ENCODE peak calls at places on chromosome 15, in four cellular contexts. G, F, R and N are unnamed samples.

GRCh38 chr15:58462973-58463663 is 31.3 kb downstream of the LIPC start:
- DNase-seq in F (no peak), G (no peak), R (no peak), N (no peak)

GRCh38 chr15:88987951-88988671 is 74.9 kb upstream of the MFGE8 start:
- DNase-seq in R (no peak), G (peak; percentile 73), F (no peak), N (no peak)

GRCh38 chr15:92425578-92426225 is 32.0 kb downstream of the ST8SIA2 start:
- DNase-seq in F (no peak), G (no peak), R (no peak), N (no peak)

GRCh38 chr15:97196066-97197027 is 764.2 kb upstream of the ARRDC4 start:
- DNase-seq in G (no peak), R (no peak), F (no peak), N (no peak)

GRCh38 chr15:56968821-56969220 is 50.4 kb downstream of the TCF12 start:
- DNase-seq in G (no peak), F (no peak), R (no peak), N (no peak)

GRCh38 chr15:57306305-57306943 is 69.9 kb upstream of the CGNL1 start:
- DNase-seq in F (peak; percentile 96), R (peak; percentile 71), G (peak; percentile 28), N (peak; percentile 86)

GRCh38 chr15:61186905-61187865 is 41.9 kb downstream of the RORA start:
- DNase-seq in G (no peak), R (no peak), F (no peak), N (no peak)

GRCh38 chr15:83144771-83145170 is 37.3 kb downstream of the TM6SF1 start:
- DNase-seq in G (no peak), F (no peak), R (no peak), N (no peak)

GRCh38 chr15:59687831-59688230 is 1.3 kb downstream of the BNIP2 start:
- DNase-seq in R (peak; percentile 52), F (no peak), G (peak; percentile 44), N (no peak)

GRCh38 chr15:45429974-45430792 is 51.8 kb upstream of the GATM start:
- DNase-seq in F (peak; percentile 95), G (peak; percentile 46), R (peak; percentile 70), N (peak; percentile 79)

GRCh38 chr15:27483124-27483523 is 512.1 kb downstream of the GABRG3 start:
- DNase-seq in G (no peak), F (no peak), R (no peak), N (no peak)

GRCh38 chr15:41462396-41462795 is 31.3 kb upstream of the ITPKA start:
- DNase-seq in R (no peak), F (no peak), G (peak; percentile 23), N (no peak)

GRCh38 chr15:60212536-60212935 is 185.2 kb downstream of the ANXA2 start:
- DNase-seq in F (no peak), G (no peak), R (peak; percentile 12), N (no peak)

GRCh38 chr15:96893159-96893906 is 562.8 kb downstream of the NR2F2 start:
- DNase-seq in R (peak; percentile 30), G (no peak), F (no peak), N (no peak)

DNA sequence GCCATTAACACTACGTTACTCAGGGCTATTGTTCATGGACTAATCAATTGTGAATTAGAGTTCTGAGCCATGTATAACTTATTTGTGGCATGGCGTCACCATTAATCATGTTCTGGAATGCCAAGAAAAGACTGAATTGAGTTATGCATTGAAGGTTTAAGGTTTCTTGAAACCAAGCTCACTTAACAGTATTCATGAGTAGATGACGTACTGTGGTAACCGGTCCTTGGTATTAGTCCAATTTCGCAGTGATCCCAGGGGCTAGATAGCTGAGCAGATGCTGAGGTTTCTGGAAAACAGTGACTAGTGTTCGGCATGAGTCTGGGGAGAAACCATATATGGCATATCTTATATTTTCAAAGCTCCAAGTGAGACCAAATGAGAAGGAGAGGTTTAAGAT is 218.2 kb upstream of the LYSMD4 start:
- DNase-seq in R (no peak), F (no peak), G (no peak), N (no peak)
- H3K4me1 ChIP-seq in R (no peaks in the 10 kb centered on the region), F (no peaks in the 10 kb centered on the region), G (no peaks in the 10 kb centered on the region), N (peaks cover 6% of the 10 kb centered on the region)

GRCh38 chr15:98655732-98656131 is 7.4 kb downstream of the IGF1R start:
- DNase-seq in F (no peak), R (no peak), G (no peak), N (no peak)

GRCh38 chr15:98651581-98652220 is 3.4 kb downstream of the IGF1R start:
- DNase-seq in R (no peak), F (peak; percentile 36), G (peak; percentile 38), N (no peak)

GRCh38 chr15:98650871-98651481 is 2.6 kb downstream of the IGF1R start:
- DNase-seq in R (no peak), F (peak; percentile 41), G (peak; percentile 49), N (no peak)

GRCh38 chr15:98654790-98655360 is 6.5 kb downstream of the IGF1R start:
- DNase-seq in R (no peak), F (no peak), G (no peak), N (no peak)

GRCh38 chr15:98653686-98654085 is 5.3 kb downstream of the IGF1R start:
- DNase-seq in R (peak; percentile 29), G (no peak), F (no peak), N (no peak)
- H3K4me1 ChIP-seq in R (peaks cover 18% of the 10 kb centered on the region), G (peaks cover 14% of the 10 kb centered on the region), F (peaks cover 3% of the 10 kb centered on the region), N (peaks cover 64% of the 10 kb centered on the region)

GRCh38 chr15:90557147-90557546 is 27.4 kb downstream of the CRTC3 start:
- DNase-seq in R (no peak), F (no peak), G (peak; percentile 28), N (no peak)
- H3K4me1 ChIP-seq in R (no peaks in the 10 kb centered on the region), F (peaks cover 11% of the 10 kb centered on the region), G (peaks cover 40% of the 10 kb centered on the region), N (peaks cover 18% of the 10 kb centered on the region)

DNA sequence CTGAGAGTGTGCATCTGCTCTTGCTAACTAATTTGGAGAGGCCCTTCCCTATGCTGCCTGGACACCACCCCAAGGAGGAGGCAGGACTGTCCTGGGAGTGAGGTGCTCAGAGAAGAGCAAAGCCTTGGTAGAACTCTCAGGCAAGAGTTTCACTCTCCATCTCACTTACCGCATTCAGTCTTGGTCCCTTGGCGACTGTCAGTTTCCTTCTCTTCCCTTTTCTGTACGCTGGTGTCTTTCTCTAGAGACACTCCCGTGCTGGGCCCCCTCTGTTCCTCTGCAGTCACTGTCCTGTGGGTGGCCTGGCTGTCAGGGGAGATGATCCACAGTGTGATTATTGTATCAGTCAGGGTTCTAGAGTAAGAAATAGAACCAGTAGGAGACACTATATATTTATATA is 44.0 kb downstream of the IDH2 start:
- DNase-seq in R (peak; percentile 44), G (no peak), F (no peak), N (no peak)
- H3K4me1 ChIP-seq in R (peaks cover 28% of the 10 kb centered on the region), G (peaks cover 3% of the 10 kb centered on the region), F (peaks cover 43% of the 10 kb centered on the region), N (peaks cover 32% of the 10 kb centered on the region)

DNA sequence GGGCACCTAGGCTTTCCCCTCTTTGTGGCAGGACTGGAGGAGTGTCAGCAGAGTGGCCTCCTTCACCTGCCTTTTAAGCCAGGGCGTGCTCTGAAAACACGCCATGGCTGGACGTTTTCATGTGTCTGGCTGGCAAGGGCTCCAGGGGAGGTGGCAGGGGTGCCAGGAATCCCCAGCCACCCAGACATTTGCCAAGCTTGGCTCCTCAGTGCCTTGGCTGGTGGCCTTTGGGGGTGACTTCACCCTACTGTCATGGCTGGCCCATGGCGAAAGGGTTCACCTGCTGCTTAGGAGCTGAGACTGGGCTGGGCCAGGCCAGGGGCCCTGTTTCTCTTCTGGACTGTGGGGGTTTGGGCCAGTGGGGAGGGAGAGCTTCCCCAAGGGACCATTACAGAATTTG is 17.6 kb downstream of the KLF13 start:
- DNase-seq in G (no peak), F (no peak), R (no peak), N (no peak)
- H3K4me1 ChIP-seq in G (peaks cover 7% of the 10 kb centered on the region), F (peaks cover 51% of the 10 kb centered on the region), R (peaks cover 81% of the 10 kb centered on the region), N (peaks cover 9% of the 10 kb centered on the region)